ENCODE peak calls at places on chromosomes 5 and 9, in five cellular contexts. H is H1, B is K562, X is HCT116, P is GM12878. E is an unnamed sample.

GRCh38 chr9:126211441-126212074 is 115.1 kb upstream of the MVB12B start:
- DNase-seq in H (no peak), B (no peak), X (no peak), P (no peak), E (no peak)

GRCh38 chr5:113338628-113339027 is 96.2 kb downstream of the TSSK1B start:
- DNase-seq in H (no peak), B (no peak), X (no peak), P (no peak), E (no peak)

GRCh38 chr9:93588641-93589609 is 12.5 kb downstream of the PHF2 start:
- DNase-seq in H (no peak), B (no peak), X (no peak), P (no peak), E (no peak)

GRCh38 chr5:56269216-56269927 is 36.2 kb upstream of the ANKRD55 start:
- DNase-seq in H (no peak), B (peak; percentile 57), X (peak; percentile 12), P (peak; percentile 55), E (no peak)

GRCh38 chr5:53335115-53335514 is 145.3 kb upstream of the FST start:
- DNase-seq in H (no peak), B (no peak), X (no peak), P (no peak), E (no peak)

GRCh38 chr5:57586649-57587048 is 104.0 kb upstream of the ACTBL2 start:
- DNase-seq in H (no peak), B (no peak), X (no peak), P (no peak), E (no peak)

GRCh38 chr9:98310752-98311392 is 55.4 kb upstream of the TBC1D2 start:
- DNase-seq in H (no peak), B (peak; percentile 79), X (no peak), P (no peak), E (no peak)

GRCh38 chr5:154818459-154819116 is 31.8 kb downstream of the FAXDC2 start:
- DNase-seq in H (no peak), B (peak; percentile 50), X (no peak), P (no peak), E (no peak)

GRCh38 chr5:11814373-11814772 is 89.9 kb downstream of the CTNND2 start:
- DNase-seq in H (no peak), B (no peak), X (no peak), P (no peak), E (no peak)

GRCh38 chr5:139966856-139967255 is 76.2 kb downstream of the NRG2 start:
- DNase-seq in H (no peak), B (no peak), X (no peak), P (no peak), E (no peak)

GRCh38 chr5:173660481-173661280 is 44.2 kb upstream of the BOD1 start:
- DNase-seq in H (no peak), B (no peak), X (no peak), P (no peak), E (no peak)

GRCh38 chr5:67301285-67301904 is 104.8 kb upstream of the CD180 start:
- DNase-seq in H (no peak), B (no peak), X (no peak), P (no peak), E (no peak)

GRCh38 chr9:123339666-123340414 is 16.2 kb upstream of the CRB2 start:
- DNase-seq in H (no peak), B (no peak), X (no peak), P (peak; percentile 78), E (no peak)

GRCh38 chr9:128644452-128644851 is 12.2 kb downstream of the DYNC2I2 start:
- DNase-seq in H (no peak), B (no peak), X (no peak), P (no peak), E (no peak)

GRCh38 chr5:127839496-127840197 is 136.5 kb downstream of the CCDC192 start:
- DNase-seq in H (no peak), B (no peak), X (no peak), P (no peak), E (no peak)

GRCh38 chr5:146334074-146334533 is 4.5 kb upstream of the POU4F3 start:
- DNase-seq in H (no peak), B (no peak), X (no peak), P (no peak), E (peak; percentile 56)

GRCh38 chr9:113640418-113640817 is 176.9 kb downstream of the RGS3 start:
- DNase-seq in H (no peak), B (no peak), X (no peak), P (no peak), E (no peak)

GRCh38 chr9:113638916-113639315 is 175.4 kb downstream of the RGS3 start:
- DNase-seq in H (no peak), B (no peak), X (no peak), P (no peak), E (no peak)

GRCh38 chr9:113644321-113644720 is 180.8 kb downstream of the RGS3 start:
- DNase-seq in H (no peak), B (no peak), X (no peak), P (no peak), E (no peak)

GRCh38 chr9:113638504-113638903 is 175.0 kb downstream of the RGS3 start:
- DNase-seq in H (no peak), B (no peak), X (no peak), P (no peak), E (no peak)

DNA sequence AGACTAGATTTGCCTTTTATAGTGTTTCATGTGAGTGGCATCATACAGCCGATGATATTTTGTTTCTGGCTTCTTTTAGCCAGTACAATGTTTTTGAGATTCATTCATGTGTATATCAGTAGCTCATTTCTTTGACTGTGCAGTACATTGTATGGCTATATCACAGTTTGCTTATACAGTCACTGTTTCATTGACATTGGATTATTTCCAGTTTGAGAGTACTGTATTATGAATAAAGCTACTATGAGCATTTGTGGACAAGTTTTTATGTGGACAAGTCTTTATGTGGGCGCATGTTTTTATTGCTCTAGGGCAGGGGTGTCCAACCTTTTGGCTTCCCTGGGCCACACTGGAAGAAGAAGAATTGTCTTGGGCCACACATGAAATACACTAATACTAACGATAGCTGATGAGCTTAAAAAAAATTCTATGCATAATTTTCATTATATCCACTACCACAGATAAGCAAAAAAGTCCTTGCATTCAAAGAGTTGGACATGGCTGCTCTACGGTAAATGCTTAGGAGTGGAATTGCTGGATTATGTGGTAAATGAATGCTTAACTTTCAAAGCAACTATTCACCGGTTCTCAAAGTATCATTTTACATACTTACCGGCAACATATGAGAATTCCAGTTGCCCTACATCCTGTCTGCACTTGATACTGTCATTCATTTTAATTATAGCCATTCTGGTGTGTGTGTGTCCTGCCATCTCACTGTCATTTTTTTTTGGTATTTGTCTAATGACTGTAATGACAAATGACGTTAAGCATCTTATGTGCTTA is 177.8 kb downstream of the RGS3 start:
- DNase-seq in H (no peak), B (no peak), X (no peak), P (no peak), E (no peak)
- TF ChIP-seq ATF3 in H (no peak), B (no peak), X (no peak), P (no peak), E (no peak)

DNA sequence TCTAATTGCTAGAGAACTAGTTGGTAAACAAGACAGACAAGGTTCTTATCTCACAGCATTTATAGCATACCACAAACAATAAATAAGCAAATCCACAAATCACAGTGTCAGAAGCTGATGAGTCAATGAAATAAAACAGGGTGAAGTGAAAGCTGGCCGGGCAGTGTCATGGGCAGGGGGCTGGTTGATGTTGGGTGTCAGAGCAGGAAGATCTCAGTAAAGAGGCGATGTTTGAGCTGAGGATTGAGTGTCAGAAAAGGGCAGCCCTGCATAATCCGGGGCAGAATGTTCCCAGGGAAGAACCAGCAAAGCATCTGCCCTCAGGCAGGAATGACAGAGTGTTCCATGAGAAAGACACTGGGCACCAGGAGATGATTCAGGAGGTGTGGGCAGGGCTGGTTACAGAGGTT is 183.4 kb downstream of the GOLPH3 start:
- DNase-seq in H (no peak), B (no peak), X (no peak), P (no peak), E (no peak)
- TF ChIP-seq ATF3 in H (no peak), B (no peak), X (no peak), P (no peak), E (no peak)

GRCh38 chr5:157269763-157270272 is 3.9 kb downstream of the CYFIP2 start:
- DNase-seq in H (no peak), B (no peak), X (no peak), P (no peak), E (no peak)
- TF ChIP-seq ATF3 in H (no peak), B (no peak), X (no peak), P (no peak), E (no peak)

DNA sequence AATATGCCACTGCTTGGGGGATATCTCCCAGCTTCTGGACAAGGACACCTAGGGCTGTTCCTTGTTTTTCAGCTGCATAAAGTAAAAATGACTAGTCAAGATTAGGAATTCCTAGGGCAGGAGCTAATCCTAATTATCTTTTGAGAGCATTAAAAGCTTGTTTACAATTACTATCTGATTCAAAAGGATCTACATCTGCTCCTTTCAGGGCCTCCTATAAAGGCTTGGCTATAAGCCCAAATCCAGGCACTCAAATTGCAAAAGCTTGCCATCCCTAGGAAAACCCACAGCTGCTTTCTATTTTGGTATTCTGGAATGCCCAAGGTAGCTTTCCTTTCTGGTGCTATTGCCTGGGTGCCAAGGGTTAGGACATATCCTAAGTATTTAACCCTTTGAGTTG is 45.8 kb upstream of the SLCO4C1 start:
- DNase-seq in H (no peak), B (no peak), X (no peak), P (no peak), E (no peak)
- TF ChIP-seq ATF3 in H (no peak), B (no peak), X (no peak), P (no peak), E (no peak)

E was measured in WTC11.